ENCODE peak calls at places on chromosomes 2 and 18, in nine cellular contexts. N, U, K, G, D, S, H, Q and R are unnamed samples.

GRCh38 chr2:200040831-200041230 is 85.4 kb downstream of the MAIP1 start:
- DNase-seq in D (no peak), U (no peak), G (no peak), K (no peak), S (no peak), Q (no peak), N (no peak), H (no peak), R (no peak)

GRCh38 chr2:60262178-60262577 is 291.3 kb downstream of the BCL11A start:
- DNase-seq in U (no peak), N (no peak), D (no peak), G (no peak), H (peak; percentile 58), S (no peak), K (no peak), Q (no peak), R (no peak)

GRCh38 chr2:45649855-45650806 is 1.3 kb upstream of the PRKCE start:
- DNase-seq in K (peak; percentile 61), S (no peak), Q (no peak), D (no peak), H (peak; percentile 78), N (no peak), G (peak; percentile 71), U (peak; percentile 69), R (no peak)

GRCh38 chr2:174771631-174772491 is 7.6 kb upstream of the CHRNA1 start:
- DNase-seq in N (peak; percentile 68), Q (peak; percentile 45), D (no peak), H (peak; percentile 26), S (no peak), U (peak; percentile 84), G (peak; percentile 65), K (peak; percentile 56), R (peak; percentile 17)

GRCh38 chr2:172556284-172557033 is 569 bp downstream of the PDK1 start:
- DNase-seq in N (peak; percentile 63), U (peak; percentile 78), K (no peak), Q (no peak), H (peak; percentile 24), S (peak; percentile 39), G (peak; percentile 81), D (no peak), R (peak; percentile 65)

GRCh38 chr2:25301453-25302352 is 40.0 kb downstream of the DNMT3A start:
- DNase-seq in K (peak; percentile 84), D (peak; percentile 71), N (no peak), G (peak; percentile 88), U (no peak), Q (peak; percentile 62), S (peak; percentile 78), H (no peak), R (no peak)

GRCh38 chr2:179518891-179519290 is 254.3 kb upstream of the SESTD1 start:
- DNase-seq in N (no peak), G (no peak), H (no peak), Q (no peak), U (no peak), S (no peak), K (no peak), D (no peak), R (no peak)

GRCh38 chr18:50569930-50570329 is 10.0 kb downstream of the MAPK4 start:
- DNase-seq in U (no peak), N (no peak), H (peak; percentile 17), S (no peak), Q (no peak), G (no peak), D (no peak), K (no peak), R (no peak)

GRCh38 chr2:7930800-7931635 is 750.8 kb upstream of the ID2 start:
- DNase-seq in N (no peak), D (no peak), H (no peak), K (no peak), S (no peak), Q (no peak), U (no peak), G (no peak), R (no peak)

GRCh38 chr2:168687314-168687713 is 115.1 kb upstream of the NOSTRIN start:
- DNase-seq in S (no peak), H (peak; percentile 14), Q (no peak), D (no peak), N (no peak), U (no peak), K (no peak), G (no peak), R (no peak)

GRCh38 chr2:104656496-104657310 is 197.2 kb upstream of the POU3F3 start:
- DNase-seq in K (no peak), Q (no peak), U (no peak), G (no peak), D (no peak), N (no peak), H (no peak), S (no peak), R (no peak)

GRCh38 chr2:234107861-234108260 is 57.4 kb downstream of the SPP2 start:
- DNase-seq in S (no peak), H (no peak), Q (no peak), U (no peak), D (no peak), G (no peak), N (no peak), K (no peak), R (no peak)

GRCh38 chr2:45984366-45984765 is 312.8 kb upstream of the EPAS1 start:
- DNase-seq in G (no peak), S (no peak), U (no peak), Q (no peak), H (no peak), K (no peak), D (no peak), N (no peak), R (no peak)

GRCh38 chr2:119739580-119740255 is 20.0 kb upstream of the PTPN4 start:
- DNase-seq in N (no peak), S (no peak), D (no peak), G (no peak), Q (no peak), H (no peak), U (no peak), K (no peak), R (no peak)

GRCh38 chr2:10014418-10015190 is 28.7 kb upstream of the KLF11 start:
- DNase-seq in G (no peak), H (no peak), N (no peak), D (no peak), K (peak; percentile 37), Q (no peak), S (no peak), U (no peak), R (no peak)

GRCh38 chr2:17822452-17823117 is 6.3 kb downstream of the MSGN1 start:
- DNase-seq in N (no peak), G (no peak), H (no peak), Q (no peak), S (no peak), U (no peak), K (no peak), D (no peak), R (no peak)

GRCh38 chr18:2512059-2512458 is 59.2 kb downstream of the METTL4 start:
- DNase-seq in Q (no peak), S (no peak), H (no peak), D (no peak), G (no peak), K (no peak), N (no peak), U (no peak), R (no peak)

GRCh38 chr2:117835990-117836760 is 21.7 kb downstream of the DDX18 start:
- DNase-seq in S (peak; percentile 28), G (peak; percentile 79), N (peak; percentile 71), Q (peak; percentile 39), K (peak; percentile 69), D (no peak), H (peak; percentile 71), U (peak; percentile 82), R (no peak)

GRCh38 chr2:145043399-145043834 is 523.5 kb upstream of the ZEB2 start:
- DNase-seq in D (no peak), N (no peak), U (no peak), G (no peak), S (no peak), H (no peak), Q (no peak), K (no peak), R (no peak)

GRCh38 chr18:34158881-34159690 is 65.6 kb downstream of the NOL4 start:
- DNase-seq in U (peak; percentile 76), S (no peak), K (no peak), N (no peak), H (peak; percentile 86), D (no peak), G (peak; percentile 11), Q (no peak), R (no peak)

GRCh38 chr2:171688129-171688465 is 828 bp downstream of the DYNC1I2 start:
- DNase-seq in G (no peak), H (no peak), D (no peak), Q (no peak), N (peak; percentile 2), S (no peak), U (no peak), K (no peak), R (no peak)

GRCh38 chr2:47888581-47889280 is 17.6 kb downstream of the FBXO11 start:
- DNase-seq in Q (no peak), G (no peak), D (no peak), K (no peak), S (no peak), U (no peak), N (no peak), H (no peak), R (no peak)

GRCh38 chr2:226608393-226608955 is 191.1 kb downstream of the IRS1 start:
- DNase-seq in U (no peak), G (no peak), K (no peak), N (no peak), Q (no peak), S (no peak), D (no peak), H (no peak), R (no peak)

GRCh38 chr2:30335981-30336538 is 104.7 kb downstream of the LBH start:
- DNase-seq in S (no peak), N (no peak), D (no peak), K (no peak), G (no peak), H (no peak), Q (no peak), U (no peak), R (no peak)

GRCh38 chr2:39379643-39380524 is 57.2 kb downstream of the MAP4K3 start:
- DNase-seq in N (peak; percentile 73), U (no peak), Q (peak; percentile 25), D (no peak), S (peak; percentile 14), H (peak; percentile 2), K (no peak), G (peak; percentile 48), R (peak; percentile 18)

GRCh38 chr2:42256502-42256901 is 87.3 kb downstream of the EML4 start:
- DNase-seq in N (no peak), U (no peak), D (no peak), Q (no peak), H (no peak), K (no peak), G (peak; percentile 12), S (no peak), R (no peak)

GRCh38 chr2:190407246-190407661 is 901 bp upstream of the MFSD6 start:
- DNase-seq in K (no peak), H (no peak), N (no peak), Q (no peak), U (no peak), S (no peak), D (no peak), G (no peak), R (no peak)

GRCh38 chr2:2184549-2185249 is 146.4 kb downstream of the MYT1L start:
- DNase-seq in D (no peak), Q (no peak), H (no peak), S (no peak), K (no peak), G (no peak), U (peak; percentile 34), N (no peak), R (no peak)

GRCh38 chr2:88837511-88838160 is 146.2 kb downstream of the RPIA start:
- DNase-seq in N (no peak), Q (no peak), G (no peak), S (no peak), K (no peak), U (no peak), D (no peak), H (no peak), R (no peak)

GRCh38 chr2:18829331-18829902 is 240.0 kb upstream of the NT5C1B start:
- DNase-seq in Q (no peak), H (no peak), K (no peak), S (no peak), N (no peak), G (no peak), D (no peak), U (no peak), R (no peak)

GRCh38 chr2:137963535-137964065 is 673 bp upstream of the HNMT start:
- DNase-seq in D (no peak), K (no peak), Q (no peak), N (no peak), S (no peak), U (no peak), H (no peak), G (no peak), R (no peak)